ENCODE peak calls at places on chromosomes 6 and 20, in eight cellular contexts. One of them, this sample, is unnamed.

GRCh38 chr20:31566658-31567379 is 38.3 kb upstream of the ID1 start:
- ATAC-seq in activated T-cell treated with anti-CD3 and anti-CD28 coated beads, Interleukin-2, amount 50 U/mL, for 4 hours: peak
- ATAC-seq in Right ventricle myocardium superior: no peak
- ATAC-seq in naive thymus-derived CD8-positive, alpha-beta T cell: no peak
- ATAC-seq in T-cell: no peak
- ATAC-seq in heart left ventricle: no peak
- ATAC-seq in activated naive CD8-positive, alpha-beta T cell treated with anti-CD3 and anti-CD28 coated beads, Interleukin-2, amount 50 U/mL, for 24 hours: peak
- ATAC-seq in sciatic nerve: no peak
- ATAC-seq in this sample: no peak

GRCh38 chr6:158666637-158667359 is 16.9 kb downstream of the SYTL3 start:
- ATAC-seq in activated T-cell treated with anti-CD3 and anti-CD28 coated beads, Interleukin-2, amount 50 U/mL, for 4 hours: no peak
- ATAC-seq in Right ventricle myocardium superior: peak
- ATAC-seq in naive thymus-derived CD8-positive, alpha-beta T cell: no peak
- ATAC-seq in T-cell: no peak
- ATAC-seq in heart left ventricle: peak
- ATAC-seq in activated naive CD8-positive, alpha-beta T cell treated with anti-CD3 and anti-CD28 coated beads, Interleukin-2, amount 50 U/mL, for 24 hours: no peak
- ATAC-seq in sciatic nerve: peak
- ATAC-seq in this sample: no peak

GRCh38 chr6:6610031-6610591 is 21.6 kb downstream of the LY86 start:
- ATAC-seq in activated T-cell treated with anti-CD3 and anti-CD28 coated beads, Interleukin-2, amount 50 U/mL, for 4 hours: peak
- ATAC-seq in Right ventricle myocardium superior: no peak
- ATAC-seq in naive thymus-derived CD8-positive, alpha-beta T cell: peak
- ATAC-seq in T-cell: peak
- ATAC-seq in heart left ventricle: no peak
- ATAC-seq in activated naive CD8-positive, alpha-beta T cell treated with anti-CD3 and anti-CD28 coated beads, Interleukin-2, amount 50 U/mL, for 24 hours: peak
- ATAC-seq in sciatic nerve: no peak
- ATAC-seq in this sample: no peak

GRCh38 chr6:75775219-75775618 is 26.2 kb downstream of the MYO6 start:
- ATAC-seq in activated T-cell treated with anti-CD3 and anti-CD28 coated beads, Interleukin-2, amount 50 U/mL, for 4 hours: no peak
- ATAC-seq in Right ventricle myocardium superior: peak
- ATAC-seq in naive thymus-derived CD8-positive, alpha-beta T cell: no peak
- ATAC-seq in T-cell: no peak
- ATAC-seq in heart left ventricle: peak
- ATAC-seq in activated naive CD8-positive, alpha-beta T cell treated with anti-CD3 and anti-CD28 coated beads, Interleukin-2, amount 50 U/mL, for 24 hours: no peak
- ATAC-seq in sciatic nerve: no peak
- ATAC-seq in this sample: peak

GRCh38 chr6:14664616-14665315 is 547.2 kb downstream of the CD83 start:
- ATAC-seq in activated T-cell treated with anti-CD3 and anti-CD28 coated beads, Interleukin-2, amount 50 U/mL, for 4 hours: no peak
- ATAC-seq in Right ventricle myocardium superior: no peak
- ATAC-seq in naive thymus-derived CD8-positive, alpha-beta T cell: peak
- ATAC-seq in T-cell: peak
- ATAC-seq in heart left ventricle: no peak
- ATAC-seq in activated naive CD8-positive, alpha-beta T cell treated with anti-CD3 and anti-CD28 coated beads, Interleukin-2, amount 50 U/mL, for 24 hours: no peak
- ATAC-seq in sciatic nerve: no peak
- ATAC-seq in this sample: no peak

GRCh38 chr6:43992783-43993505 is 134.3 kb downstream of the MRPL14 start:
- ATAC-seq in activated T-cell treated with anti-CD3 and anti-CD28 coated beads, Interleukin-2, amount 50 U/mL, for 4 hours: no peak
- ATAC-seq in Right ventricle myocardium superior: peak
- ATAC-seq in naive thymus-derived CD8-positive, alpha-beta T cell: no peak
- ATAC-seq in T-cell: no peak
- ATAC-seq in heart left ventricle: peak
- ATAC-seq in activated naive CD8-positive, alpha-beta T cell treated with anti-CD3 and anti-CD28 coated beads, Interleukin-2, amount 50 U/mL, for 24 hours: no peak
- ATAC-seq in sciatic nerve: no peak
- ATAC-seq in this sample: no peak

GRCh38 chr20:35315199-35316020 is 23.2 kb upstream of the FAM83C start:
- ATAC-seq in activated T-cell treated with anti-CD3 and anti-CD28 coated beads, Interleukin-2, amount 50 U/mL, for 4 hours: no peak
- ATAC-seq in Right ventricle myocardium superior: no peak
- ATAC-seq in naive thymus-derived CD8-positive, alpha-beta T cell: no peak
- ATAC-seq in T-cell: no peak
- ATAC-seq in heart left ventricle: no peak
- ATAC-seq in activated naive CD8-positive, alpha-beta T cell treated with anti-CD3 and anti-CD28 coated beads, Interleukin-2, amount 50 U/mL, for 24 hours: no peak
- ATAC-seq in sciatic nerve: no peak
- ATAC-seq in this sample: no peak

GRCh38 chr20:16451970-16452369 is 121.3 kb downstream of the KIF16B start:
- ATAC-seq in activated T-cell treated with anti-CD3 and anti-CD28 coated beads, Interleukin-2, amount 50 U/mL, for 4 hours: no peak
- ATAC-seq in Right ventricle myocardium superior: peak
- ATAC-seq in naive thymus-derived CD8-positive, alpha-beta T cell: no peak
- ATAC-seq in T-cell: no peak
- ATAC-seq in heart left ventricle: peak
- ATAC-seq in activated naive CD8-positive, alpha-beta T cell treated with anti-CD3 and anti-CD28 coated beads, Interleukin-2, amount 50 U/mL, for 24 hours: no peak
- ATAC-seq in sciatic nerve: peak
- ATAC-seq in this sample: no peak

GRCh38 chr6:157211603-157212455 is 111.5 kb downstream of the TMEM242 start:
- ATAC-seq in activated T-cell treated with anti-CD3 and anti-CD28 coated beads, Interleukin-2, amount 50 U/mL, for 4 hours: no peak
- ATAC-seq in Right ventricle myocardium superior: no peak
- ATAC-seq in naive thymus-derived CD8-positive, alpha-beta T cell: no peak
- ATAC-seq in T-cell: peak
- ATAC-seq in heart left ventricle: no peak
- ATAC-seq in activated naive CD8-positive, alpha-beta T cell treated with anti-CD3 and anti-CD28 coated beads, Interleukin-2, amount 50 U/mL, for 24 hours: no peak
- ATAC-seq in sciatic nerve: no peak
- ATAC-seq in this sample: no peak

GRCh38 chr20:7496394-7497111 is 443.7 kb downstream of the HAO1 start:
- ATAC-seq in activated T-cell treated with anti-CD3 and anti-CD28 coated beads, Interleukin-2, amount 50 U/mL, for 4 hours: no peak
- ATAC-seq in Right ventricle myocardium superior: no peak
- ATAC-seq in naive thymus-derived CD8-positive, alpha-beta T cell: no peak
- ATAC-seq in T-cell: no peak
- ATAC-seq in heart left ventricle: peak
- ATAC-seq in activated naive CD8-positive, alpha-beta T cell treated with anti-CD3 and anti-CD28 coated beads, Interleukin-2, amount 50 U/mL, for 24 hours: no peak
- ATAC-seq in sciatic nerve: peak
- ATAC-seq in this sample: no peak

GRCh38 chr6:138498575-138499302 is 555 bp downstream of the NHSL1 start:
- ATAC-seq in activated T-cell treated with anti-CD3 and anti-CD28 coated beads, Interleukin-2, amount 50 U/mL, for 4 hours: no peak
- ATAC-seq in Right ventricle myocardium superior: no peak
- ATAC-seq in naive thymus-derived CD8-positive, alpha-beta T cell: no peak
- ATAC-seq in T-cell: no peak
- ATAC-seq in heart left ventricle: no peak
- ATAC-seq in activated naive CD8-positive, alpha-beta T cell treated with anti-CD3 and anti-CD28 coated beads, Interleukin-2, amount 50 U/mL, for 24 hours: no peak
- ATAC-seq in sciatic nerve: no peak
- ATAC-seq in this sample: no peak

GRCh38 chr6:147774856-147775255 is 266.4 kb downstream of the SAMD5 start:
- ATAC-seq in activated T-cell treated with anti-CD3 and anti-CD28 coated beads, Interleukin-2, amount 50 U/mL, for 4 hours: no peak
- ATAC-seq in Right ventricle myocardium superior: no peak
- ATAC-seq in naive thymus-derived CD8-positive, alpha-beta T cell: no peak
- ATAC-seq in T-cell: no peak
- ATAC-seq in heart left ventricle: no peak
- ATAC-seq in activated naive CD8-positive, alpha-beta T cell treated with anti-CD3 and anti-CD28 coated beads, Interleukin-2, amount 50 U/mL, for 24 hours: no peak
- ATAC-seq in sciatic nerve: no peak
- ATAC-seq in this sample: no peak

GRCh38 chr20:47356526-47357295 is at the start of gene ZMYND8:
- ATAC-seq in activated T-cell treated with anti-CD3 and anti-CD28 coated beads, Interleukin-2, amount 50 U/mL, for 4 hours: peak
- ATAC-seq in Right ventricle myocardium superior: peak
- ATAC-seq in naive thymus-derived CD8-positive, alpha-beta T cell: peak
- ATAC-seq in T-cell: peak
- ATAC-seq in heart left ventricle: peak
- ATAC-seq in activated naive CD8-positive, alpha-beta T cell treated with anti-CD3 and anti-CD28 coated beads, Interleukin-2, amount 50 U/mL, for 24 hours: peak
- ATAC-seq in sciatic nerve: peak
- ATAC-seq in this sample: peak

GRCh38 chr6:3542032-3542640 is 85.3 kb upstream of the SLC22A23 start:
- ATAC-seq in activated T-cell treated with anti-CD3 and anti-CD28 coated beads, Interleukin-2, amount 50 U/mL, for 4 hours: no peak
- ATAC-seq in Right ventricle myocardium superior: no peak
- ATAC-seq in naive thymus-derived CD8-positive, alpha-beta T cell: no peak
- ATAC-seq in T-cell: no peak
- ATAC-seq in heart left ventricle: no peak
- ATAC-seq in activated naive CD8-positive, alpha-beta T cell treated with anti-CD3 and anti-CD28 coated beads, Interleukin-2, amount 50 U/mL, for 24 hours: no peak
- ATAC-seq in sciatic nerve: no peak
- ATAC-seq in this sample: no peak

GRCh38 chr6:28135393-28135792 is 6.3 kb upstream of the ZKSCAN8 start:
- ATAC-seq in activated T-cell treated with anti-CD3 and anti-CD28 coated beads, Interleukin-2, amount 50 U/mL, for 4 hours: no peak
- ATAC-seq in Right ventricle myocardium superior: no peak
- ATAC-seq in naive thymus-derived CD8-positive, alpha-beta T cell: no peak
- ATAC-seq in T-cell: no peak
- ATAC-seq in heart left ventricle: no peak
- ATAC-seq in activated naive CD8-positive, alpha-beta T cell treated with anti-CD3 and anti-CD28 coated beads, Interleukin-2, amount 50 U/mL, for 24 hours: no peak
- ATAC-seq in sciatic nerve: no peak
- ATAC-seq in this sample: no peak

GRCh38 chr6:3438190-3439167 is 18.4 kb downstream of the SLC22A23 start:
- ATAC-seq in activated T-cell treated with anti-CD3 and anti-CD28 coated beads, Interleukin-2, amount 50 U/mL, for 4 hours: no peak
- ATAC-seq in Right ventricle myocardium superior: no peak
- ATAC-seq in naive thymus-derived CD8-positive, alpha-beta T cell: no peak
- ATAC-seq in T-cell: no peak
- ATAC-seq in heart left ventricle: peak
- ATAC-seq in activated naive CD8-positive, alpha-beta T cell treated with anti-CD3 and anti-CD28 coated beads, Interleukin-2, amount 50 U/mL, for 24 hours: no peak
- ATAC-seq in sciatic nerve: peak
- ATAC-seq in this sample: no peak

GRCh38 chr20:33685328-33686007 is 717 bp downstream of the E2F1 start:
- ATAC-seq in activated T-cell treated with anti-CD3 and anti-CD28 coated beads, Interleukin-2, amount 50 U/mL, for 4 hours: peak
- ATAC-seq in Right ventricle myocardium superior: no peak
- ATAC-seq in naive thymus-derived CD8-positive, alpha-beta T cell: peak
- ATAC-seq in T-cell: peak
- ATAC-seq in heart left ventricle: no peak
- ATAC-seq in activated naive CD8-positive, alpha-beta T cell treated with anti-CD3 and anti-CD28 coated beads, Interleukin-2, amount 50 U/mL, for 24 hours: peak
- ATAC-seq in sciatic nerve: no peak
- ATAC-seq in this sample: peak

GRCh38 chr6:107976267-107976783 is 18.3 kb upstream of the SEC63 start:
- ATAC-seq in activated T-cell treated with anti-CD3 and anti-CD28 coated beads, Interleukin-2, amount 50 U/mL, for 4 hours: no peak
- ATAC-seq in Right ventricle myocardium superior: no peak
- ATAC-seq in naive thymus-derived CD8-positive, alpha-beta T cell: no peak
- ATAC-seq in T-cell: no peak
- ATAC-seq in heart left ventricle: no peak
- ATAC-seq in activated naive CD8-positive, alpha-beta T cell treated with anti-CD3 and anti-CD28 coated beads, Interleukin-2, amount 50 U/mL, for 24 hours: no peak
- ATAC-seq in sciatic nerve: no peak
- ATAC-seq in this sample: no peak

GRCh38 chr6:99993146-99993532 is 884 bp downstream of the MCHR2 start:
- ATAC-seq in activated T-cell treated with anti-CD3 and anti-CD28 coated beads, Interleukin-2, amount 50 U/mL, for 4 hours: no peak
- ATAC-seq in Right ventricle myocardium superior: no peak
- ATAC-seq in naive thymus-derived CD8-positive, alpha-beta T cell: no peak
- ATAC-seq in T-cell: no peak
- ATAC-seq in heart left ventricle: no peak
- ATAC-seq in activated naive CD8-positive, alpha-beta T cell treated with anti-CD3 and anti-CD28 coated beads, Interleukin-2, amount 50 U/mL, for 24 hours: no peak
- ATAC-seq in sciatic nerve: no peak
- ATAC-seq in this sample: no peak

GRCh38 chr6:112503210-112503609 is 156.1 kb downstream of the RFPL4B start:
- ATAC-seq in activated T-cell treated with anti-CD3 and anti-CD28 coated beads, Interleukin-2, amount 50 U/mL, for 4 hours: no peak
- ATAC-seq in Right ventricle myocardium superior: no peak
- ATAC-seq in naive thymus-derived CD8-positive, alpha-beta T cell: no peak
- ATAC-seq in T-cell: no peak
- ATAC-seq in heart left ventricle: no peak
- ATAC-seq in activated naive CD8-positive, alpha-beta T cell treated with anti-CD3 and anti-CD28 coated beads, Interleukin-2, amount 50 U/mL, for 24 hours: no peak
- ATAC-seq in sciatic nerve: peak
- ATAC-seq in this sample: no peak

GRCh38 chr6:138492113-138492512 is 7.2 kb downstream of the NHSL1 start:
- ATAC-seq in activated T-cell treated with anti-CD3 and anti-CD28 coated beads, Interleukin-2, amount 50 U/mL, for 4 hours: no peak
- ATAC-seq in Right ventricle myocardium superior: no peak
- ATAC-seq in naive thymus-derived CD8-positive, alpha-beta T cell: no peak
- ATAC-seq in T-cell: no peak
- ATAC-seq in heart left ventricle: no peak
- ATAC-seq in activated naive CD8-positive, alpha-beta T cell treated with anti-CD3 and anti-CD28 coated beads, Interleukin-2, amount 50 U/mL, for 24 hours: no peak
- ATAC-seq in sciatic nerve: no peak
- ATAC-seq in this sample: no peak

GRCh38 chr6:109449789-109450673 is 5.5 kb downstream of the MICAL1 start:
- ATAC-seq in activated T-cell treated with anti-CD3 and anti-CD28 coated beads, Interleukin-2, amount 50 U/mL, for 4 hours: peak
- ATAC-seq in Right ventricle myocardium superior: no peak
- ATAC-seq in naive thymus-derived CD8-positive, alpha-beta T cell: peak
- ATAC-seq in T-cell: peak
- ATAC-seq in heart left ventricle: no peak
- ATAC-seq in activated naive CD8-positive, alpha-beta T cell treated with anti-CD3 and anti-CD28 coated beads, Interleukin-2, amount 50 U/mL, for 24 hours: peak
- ATAC-seq in sciatic nerve: no peak
- ATAC-seq in this sample: no peak

GRCh38 chr20:54929191-54929590 is 453.8 kb downstream of the DOK5 start:
- ATAC-seq in activated T-cell treated with anti-CD3 and anti-CD28 coated beads, Interleukin-2, amount 50 U/mL, for 4 hours: no peak
- ATAC-seq in Right ventricle myocardium superior: no peak
- ATAC-seq in naive thymus-derived CD8-positive, alpha-beta T cell: no peak
- ATAC-seq in T-cell: no peak
- ATAC-seq in heart left ventricle: no peak
- ATAC-seq in activated naive CD8-positive, alpha-beta T cell treated with anti-CD3 and anti-CD28 coated beads, Interleukin-2, amount 50 U/mL, for 24 hours: no peak
- ATAC-seq in sciatic nerve: no peak
- ATAC-seq in this sample: no peak

GRCh38 chr20:31678389-31679356 is 41.0 kb downstream of the COX4I2 start:
- ATAC-seq in activated T-cell treated with anti-CD3 and anti-CD28 coated beads, Interleukin-2, amount 50 U/mL, for 4 hours: no peak
- ATAC-seq in Right ventricle myocardium superior: no peak
- ATAC-seq in naive thymus-derived CD8-positive, alpha-beta T cell: no peak
- ATAC-seq in T-cell: no peak
- ATAC-seq in heart left ventricle: no peak
- ATAC-seq in activated naive CD8-positive, alpha-beta T cell treated with anti-CD3 and anti-CD28 coated beads, Interleukin-2, amount 50 U/mL, for 24 hours: no peak
- ATAC-seq in sciatic nerve: no peak
- ATAC-seq in this sample: peak

GRCh38 chr20:8601542-8601912 is 467.4 kb upstream of the PLCB4 start:
- ATAC-seq in activated T-cell treated with anti-CD3 and anti-CD28 coated beads, Interleukin-2, amount 50 U/mL, for 4 hours: no peak
- ATAC-seq in Right ventricle myocardium superior: no peak
- ATAC-seq in naive thymus-derived CD8-positive, alpha-beta T cell: no peak
- ATAC-seq in T-cell: no peak
- ATAC-seq in heart left ventricle: no peak
- ATAC-seq in activated naive CD8-positive, alpha-beta T cell treated with anti-CD3 and anti-CD28 coated beads, Interleukin-2, amount 50 U/mL, for 24 hours: peak
- ATAC-seq in sciatic nerve: no peak
- ATAC-seq in this sample: no peak

GRCh38 chr20:57051096-57051495 is 215.3 kb downstream of the BMP7 start:
- ATAC-seq in activated T-cell treated with anti-CD3 and anti-CD28 coated beads, Interleukin-2, amount 50 U/mL, for 4 hours: no peak
- ATAC-seq in Right ventricle myocardium superior: no peak
- ATAC-seq in naive thymus-derived CD8-positive, alpha-beta T cell: no peak
- ATAC-seq in T-cell: no peak
- ATAC-seq in heart left ventricle: no peak
- ATAC-seq in activated naive CD8-positive, alpha-beta T cell treated with anti-CD3 and anti-CD28 coated beads, Interleukin-2, amount 50 U/mL, for 24 hours: no peak
- ATAC-seq in sciatic nerve: no peak
- ATAC-seq in this sample: no peak

GRCh38 chr6:81820422-81820821 is 67.9 kb upstream of the TENT5A start:
- ATAC-seq in activated T-cell treated with anti-CD3 and anti-CD28 coated beads, Interleukin-2, amount 50 U/mL, for 4 hours: no peak
- ATAC-seq in Right ventricle myocardium superior: no peak
- ATAC-seq in naive thymus-derived CD8-positive, alpha-beta T cell: no peak
- ATAC-seq in T-cell: no peak
- ATAC-seq in heart left ventricle: no peak
- ATAC-seq in activated naive CD8-positive, alpha-beta T cell treated with anti-CD3 and anti-CD28 coated beads, Interleukin-2, amount 50 U/mL, for 24 hours: no peak
- ATAC-seq in sciatic nerve: no peak
- ATAC-seq in this sample: no peak